ENCODE peak calls at places on chromosomes 1 and 21, in seven cellular contexts. C, L, M, H, F, R and V are unnamed samples. For H3K4me1, the result is how much of the 10 kb centered on the place peaks cover.

GRCh38 chr1:183783896-183784637 is 20.9 kb upstream of the RGL1 start:
- DNase-seq in L (peak), C (peak), F (no peak), M (peak), H (peak), R (peak), V (no peak)

GRCh38 chr1:40309374-40310128 is 7.5 kb downstream of the COL9A2 start:
- DNase-seq in H (no peak), C (no peak), R (no peak), F (no peak), L (no peak), M (no peak), V (no peak)

GRCh38 chr21:37564924-37565529 is 198.5 kb downstream of the DYRK1A start:
- DNase-seq in F (no peak), L (no peak), R (no peak), C (no peak), M (no peak), H (no peak), V (no peak)

GRCh38 chr1:28295936-28296335 is 32.9 kb upstream of the MED18 start:
- DNase-seq in C (no peak), M (no peak), F (no peak), L (no peak), R (no peak), H (no peak), V (no peak)

GRCh38 chr1:177934461-177934860 is 35.4 kb downstream of the SEC16B start:
- DNase-seq in F (no peak), C (no peak), R (no peak), H (no peak), L (no peak), M (no peak), V (no peak)

GRCh38 chr1:202034683-202035462 is 24.5 kb downstream of the ELF3 start:
- DNase-seq in L (peak), F (no peak), H (peak), R (peak), M (peak), C (peak), V (no peak)

GRCh38 chr1:202274611-202275010 is 67.1 kb downstream of the UBE2T start:
- DNase-seq in M (no peak), H (no peak), F (no peak), L (peak), R (no peak), C (peak), V (no peak)

GRCh38 chr1:63674238-63674864 is 81.1 kb downstream of the PGM1 start:
- DNase-seq in C (peak), R (peak), H (peak), L (peak), F (peak), M (peak), V (no peak)

GRCh38 chr1:11528636-11529121 is 49.7 kb downstream of the DISP3 start:
- DNase-seq in F (no peak), H (no peak), R (no peak), C (no peak), M (no peak), L (no peak), V (no peak)

GRCh38 chr21:45599146-45599581 is 44.4 kb upstream of the PCBP3 start:
- DNase-seq in R (peak), L (no peak), F (no peak), H (no peak), C (no peak), M (no peak), V (no peak)

GRCh38 chr21:15638856-15639549 is 90.8 kb upstream of the USP25 start:
- DNase-seq in F (no peak), H (no peak), M (no peak), L (peak), R (no peak), C (no peak), V (no peak)

GRCh38 chr1:163307479-163308171 is 14.1 kb upstream of the NUF2 start:
- DNase-seq in F (no peak), M (no peak), R (no peak), C (no peak), H (no peak), L (peak), V (no peak)

GRCh38 chr1:163303561-163303960 is 18.2 kb upstream of the NUF2 start:
- DNase-seq in H (no peak), M (no peak), C (no peak), L (no peak), F (no peak), R (no peak), V (no peak)

DNA sequence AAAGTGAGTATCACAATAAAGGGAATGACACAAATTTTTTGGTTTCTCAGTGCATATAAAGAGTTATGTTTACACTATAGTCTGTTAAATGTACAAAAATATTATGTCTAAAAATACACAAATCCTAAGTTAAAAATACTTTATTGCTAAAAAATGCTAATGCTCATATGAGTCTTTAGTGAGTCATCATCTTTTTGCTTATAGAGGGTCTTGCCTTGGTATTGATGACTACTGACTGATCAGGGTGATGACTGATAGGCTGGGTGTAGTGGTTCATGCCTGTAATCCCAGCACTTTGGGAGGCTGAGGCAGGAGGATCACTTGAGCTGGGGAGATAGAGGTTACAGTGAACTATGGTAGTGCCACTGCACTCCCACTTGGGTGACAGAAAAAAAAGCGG is 12.9 kb upstream of the NUF2 start:
- DNase-seq in C (no peak), H (no peak), R (no peak), F (no peak), M (no peak), L (no peak), V (no peak)
- H3K27ac ChIP-seq in C (no peak), H (no peak), R (no peak), F (no peak), M (no peak), L (no peak), V (no peak)

GRCh38 chr1:151175910-151176309 is at the start of gene TMOD4:
- DNase-seq in C (no peak), L (no peak), H (no peak), M (no peak), F (no peak), R (peak), V (no peak)

GRCh38 chr1:151166506-151166956 is 587 bp downstream of the SCNM1 start:
- DNase-seq in L (peak), M (no peak), H (no peak), R (peak), F (no peak), C (no peak), V (no peak)

GRCh38 chr1:151175036-151175741 is 592 bp downstream of the TMOD4 start:
- DNase-seq in L (peak), M (no peak), F (no peak), R (peak), H (peak), C (no peak), V (no peak)

GRCh38 chr1:151167116-151167515 is 1.2 kb downstream of the SCNM1 start:
- DNase-seq in L (no peak), H (no peak), C (no peak), M (no peak), R (peak), F (no peak), V (no peak)

DNA sequence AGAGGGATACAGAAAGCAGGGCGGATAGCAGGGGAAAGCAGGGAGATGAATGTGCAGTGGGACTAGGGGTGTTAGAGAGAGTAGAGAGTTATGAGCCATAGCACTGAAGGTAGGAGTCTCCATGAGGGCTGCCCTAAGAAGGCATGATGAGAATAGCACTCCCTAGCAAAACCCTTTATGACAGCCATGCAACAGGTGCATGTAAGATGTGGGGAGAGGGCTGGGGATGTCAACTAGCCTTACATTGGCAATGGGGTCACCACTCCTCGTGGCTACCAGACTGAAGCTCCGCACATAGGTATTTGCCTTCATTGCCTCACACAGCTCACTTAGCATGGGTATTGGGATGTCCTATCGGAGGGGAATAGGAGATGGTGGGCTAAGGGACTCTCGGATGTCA is 4.6 kb downstream of the TMOD4 start:
- DNase-seq in H (no peak), L (no peak), C (no peak), F (no peak), M (no peak), R (no peak), V (no peak)
- H3K4me1 ChIP-seq in H (under half), L (under half), C (under half), F (under half), M (under half), R (under half), V (under half)

GRCh38 chr1:41616563-41616962 is 132.1 kb upstream of the EDN2 start:
- DNase-seq in H (no peak), R (no peak), F (no peak), L (no peak), M (no peak), C (no peak), V (no peak)
- H3K4me3 ChIP-seq in H (no peak), R (no peak), F (no peak), L (no peak), M (no peak), C (no peak), V (no peak)

GRCh38 chr1:59730302-59730701 is 84.4 kb upstream of the HOOK1 start:
- DNase-seq in M (no peak), R (no peak), H (no peak), L (peak), F (no peak), C (no peak), V (no peak)

GRCh38 chr1:59730759-59731478 is 83.8 kb upstream of the HOOK1 start:
- DNase-seq in M (peak), F (no peak), C (peak), R (peak), L (peak), H (peak), V (no peak)

GRCh38 chr1:59736744-59737143 is 78.0 kb upstream of the HOOK1 start:
- DNase-seq in C (no peak), H (no peak), M (no peak), F (no peak), L (no peak), R (no peak), V (no peak)

GRCh38 chr1:59733443-59734141 is 81.2 kb upstream of the HOOK1 start:
- DNase-seq in R (no peak), L (peak), F (no peak), C (no peak), M (no peak), H (no peak), V (no peak)

DNA sequence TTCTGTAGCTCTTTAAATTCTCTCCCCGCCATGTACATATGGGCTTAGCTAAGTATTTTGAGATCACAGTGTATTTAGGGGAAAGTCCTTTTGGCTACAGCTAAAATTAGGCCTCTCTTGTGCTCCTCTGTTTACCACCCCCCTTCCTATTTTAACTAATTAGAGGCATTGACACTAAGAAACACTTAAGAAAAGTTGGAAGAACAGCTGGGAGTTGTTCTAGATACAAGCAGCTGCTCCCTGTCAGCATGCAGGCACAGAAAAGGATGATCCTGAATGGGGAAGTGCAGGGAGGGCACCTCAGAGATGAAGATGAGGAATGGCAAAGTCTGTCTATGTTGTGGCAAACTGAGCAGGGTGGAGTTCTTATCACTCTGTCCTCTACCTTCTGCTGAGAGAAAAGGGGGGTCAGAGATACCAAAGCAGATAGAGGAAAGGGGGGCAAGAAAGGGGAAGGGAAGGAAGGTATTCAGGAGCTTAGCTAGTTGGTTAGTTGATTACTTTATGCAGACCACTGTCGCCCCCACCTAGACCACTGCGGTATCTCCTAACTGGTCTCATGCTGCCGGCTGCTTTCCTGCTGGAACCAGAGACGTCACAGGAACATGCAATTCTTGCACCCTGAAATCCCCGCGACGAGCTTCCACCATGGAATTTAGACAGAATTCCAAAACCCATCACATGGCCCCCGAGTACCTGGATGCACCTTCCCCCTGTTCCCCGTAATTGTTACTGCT is 82.4 kb upstream of the HOOK1 start:
- DNase-seq in H (no peak), R (no peak), M (no peak), L (peak), C (no peak), F (no peak), V (no peak)
- H3K27ac ChIP-seq in H (no peak), R (no peak), M (peak), L (peak), C (peak), F (no peak), V (no peak)

GRCh38 chr1:8015809-8016165 is 10.3 kb downstream of the ERRFI1 start:
- DNase-seq in H (peak), F (no peak), R (no peak), C (peak), M (peak), L (peak), V (no peak)

GRCh38 chr1:8017495-8018310 is 8.4 kb downstream of the ERRFI1 start:
- DNase-seq in H (no peak), C (no peak), L (peak), F (no peak), M (no peak), R (no peak), V (no peak)

GRCh38 chr1:8014381-8014988 is 11.6 kb downstream of the ERRFI1 start:
- DNase-seq in F (no peak), H (no peak), R (no peak), L (no peak), C (no peak), M (no peak), V (no peak)

GRCh38 chr1:8015036-8015808 is 10.9 kb downstream of the ERRFI1 start:
- DNase-seq in C (no peak), F (no peak), M (no peak), R (no peak), L (peak), H (no peak), V (no peak)

GRCh38 chr1:8016244-8017241 is 9.6 kb downstream of the ERRFI1 start:
- DNase-seq in M (no peak), F (no peak), H (no peak), C (no peak), L (peak), R (no peak), V (no peak)
- H3K4me1 ChIP-seq in M (under half), F (under half), H (under half), C (under half), L (under half), R (under half), V (under half)

DNA sequence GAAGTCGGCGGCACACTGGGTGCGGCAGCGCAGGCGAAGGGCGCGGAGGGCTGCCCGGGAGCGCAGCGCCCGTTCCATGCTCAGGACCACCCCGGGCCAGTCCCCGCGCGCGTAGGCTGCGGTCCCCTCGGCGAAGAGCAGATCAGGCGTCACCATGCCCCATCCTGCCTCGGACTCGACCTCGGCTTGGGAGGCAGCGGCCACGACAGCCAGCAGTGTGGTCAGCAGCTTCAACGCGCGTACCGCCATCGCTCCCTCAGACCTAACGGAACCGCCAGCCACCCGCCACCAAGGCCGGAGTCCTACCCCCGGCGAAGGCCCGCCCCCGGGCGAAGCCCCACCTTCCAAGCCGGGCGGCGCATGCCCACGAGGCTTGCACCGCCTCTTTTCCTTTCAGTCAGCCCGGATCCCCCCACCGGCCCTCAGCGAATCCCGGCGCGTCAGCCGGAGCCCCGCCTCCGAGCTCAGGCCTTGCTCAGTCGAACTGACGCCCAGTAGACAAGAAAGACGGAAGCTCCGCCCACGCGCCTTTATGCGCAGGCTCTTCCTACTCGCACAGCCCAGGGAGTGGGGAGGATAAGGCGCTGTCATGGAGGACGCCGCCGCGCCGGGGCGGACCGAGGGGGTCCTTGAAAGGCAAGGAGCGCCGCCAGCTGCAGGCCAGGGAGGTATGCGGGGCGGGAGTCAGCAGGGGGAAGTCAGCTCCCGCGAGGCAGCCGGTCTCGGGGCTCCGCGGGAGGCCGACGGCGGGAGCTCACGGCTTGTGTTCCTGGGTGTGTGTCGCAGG is at the start of the genes C1orf50 and P3H1:
- DNase-seq in H (peak), L (peak), R (peak), M (peak), F (peak), C (peak), V (peak)
- H3K4me3 ChIP-seq in H (peak), L (peak), R (peak), M (peak), F (peak), C (peak), V (peak)

GRCh38 chr1:46692806-46693770 is 21.4 kb downstream of the TEX38 start:
- DNase-seq in H (no peak), C (no peak), F (no peak), M (no peak), R (no peak), L (no peak), V (no peak)
- H3K27ac ChIP-seq in H (peak), C (no peak), F (no peak), M (no peak), R (no peak), L (peak), V (no peak)

DNA sequence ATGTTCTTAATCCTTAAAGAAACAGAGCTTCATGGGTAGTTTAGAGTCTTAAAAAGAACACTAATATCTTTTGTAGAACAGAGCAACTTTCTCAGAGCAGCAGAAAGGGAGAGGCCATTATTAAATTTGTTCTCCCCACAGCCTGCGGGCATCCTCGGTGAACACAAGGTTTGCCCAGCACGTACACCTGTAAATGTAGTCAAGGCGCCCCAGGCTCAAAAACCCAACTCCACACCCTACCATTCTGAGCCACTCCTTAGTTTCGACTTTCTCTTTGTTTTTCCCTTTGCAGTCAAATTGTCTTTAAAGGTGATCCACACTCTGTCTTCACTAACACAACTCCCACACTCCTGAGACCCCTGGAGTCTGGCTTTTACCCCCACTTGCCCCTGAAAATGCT is 64.8 kb upstream of the BCAR3 start:
- DNase-seq in C (no peak), L (no peak), H (no peak), R (no peak), M (no peak), F (no peak), V (no peak)
- H3K4me1 ChIP-seq in C (under half), L (under half), H (under half), R (under half), M (under half), F (under half), V (under half)

GRCh38 chr1:1306070-1306660 is 1.6 kb downstream of the ACAP3 start:
- DNase-seq in C (no peak), F (no peak), M (no peak), R (no peak), L (no peak), H (no peak), V (no peak)

GRCh38 chr1:1305300-1306069 is 2.2 kb downstream of the ACAP3 start:
- DNase-seq in M (peak), R (peak), F (no peak), C (peak), L (peak), H (peak), V (peak)

GRCh38 chr1:1302951-1303509 is 4.7 kb downstream of the ACAP3 start:
- DNase-seq in M (no peak), R (no peak), F (no peak), H (no peak), C (no peak), L (no peak), V (no peak)

GRCh38 chr1:1303736-1304135 is 4.0 kb downstream of the ACAP3 start:
- DNase-seq in H (no peak), R (no peak), M (no peak), L (no peak), F (no peak), C (no peak), V (no peak)

DNA sequence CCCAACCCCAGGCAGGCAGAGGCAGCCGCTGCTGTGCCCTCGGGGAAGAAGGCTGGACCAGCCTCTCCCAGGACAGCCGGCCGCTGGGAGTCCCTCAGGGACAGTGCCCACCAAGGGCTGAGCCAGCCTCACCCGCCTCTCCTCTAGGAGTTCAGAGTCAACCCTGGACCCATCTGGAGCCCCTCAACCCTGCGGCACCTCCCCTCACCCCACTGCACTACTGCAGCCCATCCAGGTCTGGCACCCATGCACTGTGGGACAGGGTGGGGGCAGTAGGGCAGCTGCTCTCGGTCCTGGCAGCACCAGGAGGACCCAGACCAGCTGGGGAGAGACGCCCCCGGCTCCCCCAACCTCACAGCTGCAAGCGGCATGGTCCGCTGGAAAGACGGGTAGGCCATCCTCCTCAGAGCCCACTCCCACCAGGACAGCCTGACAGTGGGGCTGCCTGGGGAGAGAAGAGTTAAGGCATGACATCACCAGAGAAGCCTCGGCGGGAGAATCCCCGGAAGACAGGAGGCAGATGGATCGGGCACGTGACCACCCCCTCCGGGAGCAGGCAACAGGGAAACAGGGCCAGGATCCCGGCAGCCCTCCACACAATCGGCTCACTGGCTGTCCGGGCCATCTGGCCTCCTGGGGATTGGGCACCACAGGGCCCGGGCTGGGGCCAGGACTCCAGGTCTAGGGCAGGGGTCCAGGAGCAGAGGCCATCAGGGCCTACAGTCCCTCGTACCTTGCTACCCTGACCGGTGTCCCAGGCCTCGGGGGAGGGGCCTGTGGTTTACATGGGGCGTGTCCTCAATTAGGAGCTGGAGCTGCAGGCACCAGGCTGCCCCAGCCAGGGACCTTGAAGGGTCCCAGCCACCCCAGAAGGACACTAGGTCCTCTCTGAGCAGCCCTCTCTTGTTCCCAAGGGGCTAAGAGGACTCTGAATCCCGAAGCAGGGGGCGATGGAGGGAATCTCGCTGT is 3.1 kb downstream of the ACAP3 start:
- DNase-seq in L (peak), C (peak), H (peak), R (no peak), F (no peak), M (peak), V (no peak)
- H3K4me3 ChIP-seq in L (no peak), C (peak), H (peak), R (no peak), F (no peak), M (peak), V (peak)